ENCODE peak calls at places on chromosomes 6 and 20, in seven cellular contexts. One of them, this sample, is unnamed.

GRCh38 chr6:114085206-114085605 is 114.3 kb upstream of the HDAC2 start:
- DNase-seq in stimulated activated CD4-positive, alpha-beta T cell treated with anti-CD3 and anti-CD28 coated beads, Interleukin-2, amount 100 ng/mL, for 24 hours: no peak
- DNase-seq in iris pigment epithelial cell: peak
- DNase-seq in nucleus accumbens: no peak
- DNase-seq in progenitor cell of endocrine pancreas: no peak
- DNase-seq in psoas muscle: no peak
- DNase-seq in Kasumi-1: no peak
- DNase-seq in this sample: no peak

GRCh38 chr6:166168616-166169548 is 1.2 kb upstream of the TBXT start:
- DNase-seq in Kasumi-1: no peak
- DNase-seq in progenitor cell of endocrine pancreas: no peak
- DNase-seq in iris pigment epithelial cell: no peak
- DNase-seq in nucleus accumbens: no peak
- DNase-seq in psoas muscle: no peak
- DNase-seq in stimulated activated CD4-positive, alpha-beta T cell treated with anti-CD3 and anti-CD28 coated beads, Interleukin-2, amount 100 ng/mL, for 24 hours: no peak
- DNase-seq in this sample: no peak

GRCh38 chr20:36875702-36876472 is at the start of gene TLDC2:
- DNase-seq in stimulated activated CD4-positive, alpha-beta T cell treated with anti-CD3 and anti-CD28 coated beads, Interleukin-2, amount 100 ng/mL, for 24 hours: no peak
- DNase-seq in nucleus accumbens: no peak
- DNase-seq in progenitor cell of endocrine pancreas: no peak
- DNase-seq in psoas muscle: no peak
- DNase-seq in Kasumi-1: no peak
- DNase-seq in iris pigment epithelial cell: no peak
- DNase-seq in this sample: no peak

GRCh38 chr20:31988430-31989015 is 20.6 kb downstream of the XKR7 start:
- DNase-seq in Kasumi-1: no peak
- DNase-seq in psoas muscle: no peak
- DNase-seq in nucleus accumbens: no peak
- DNase-seq in progenitor cell of endocrine pancreas: no peak
- DNase-seq in stimulated activated CD4-positive, alpha-beta T cell treated with anti-CD3 and anti-CD28 coated beads, Interleukin-2, amount 100 ng/mL, for 24 hours: no peak
- DNase-seq in iris pigment epithelial cell: no peak
- DNase-seq in this sample: no peak

GRCh38 chr6:134238960-134239795 is 78.7 kb downstream of the SGK1 start:
- DNase-seq in psoas muscle: no peak
- DNase-seq in nucleus accumbens: no peak
- DNase-seq in stimulated activated CD4-positive, alpha-beta T cell treated with anti-CD3 and anti-CD28 coated beads, Interleukin-2, amount 100 ng/mL, for 24 hours: no peak
- DNase-seq in progenitor cell of endocrine pancreas: no peak
- DNase-seq in iris pigment epithelial cell: no peak
- DNase-seq in Kasumi-1: no peak
- DNase-seq in this sample: no peak

GRCh38 chr6:168735268-168735949 is 294.4 kb downstream of the SMOC2 start:
- DNase-seq in progenitor cell of endocrine pancreas: no peak
- DNase-seq in psoas muscle: no peak
- DNase-seq in stimulated activated CD4-positive, alpha-beta T cell treated with anti-CD3 and anti-CD28 coated beads, Interleukin-2, amount 100 ng/mL, for 24 hours: no peak
- DNase-seq in Kasumi-1: no peak
- DNase-seq in nucleus accumbens: no peak
- DNase-seq in iris pigment epithelial cell: no peak
- DNase-seq in this sample: no peak

GRCh38 chr6:33777716-33778474 is 11.0 kb downstream of the LEMD2 start:
- DNase-seq in iris pigment epithelial cell: no peak
- DNase-seq in nucleus accumbens: no peak
- DNase-seq in progenitor cell of endocrine pancreas: no peak
- DNase-seq in psoas muscle: no peak
- DNase-seq in Kasumi-1: no peak
- DNase-seq in stimulated activated CD4-positive, alpha-beta T cell treated with anti-CD3 and anti-CD28 coated beads, Interleukin-2, amount 100 ng/mL, for 24 hours: no peak
- DNase-seq in this sample: no peak

GRCh38 chr6:11556308-11556707 is 18.8 kb downstream of the TMEM170B start:
- DNase-seq in Kasumi-1: no peak
- DNase-seq in stimulated activated CD4-positive, alpha-beta T cell treated with anti-CD3 and anti-CD28 coated beads, Interleukin-2, amount 100 ng/mL, for 24 hours: no peak
- DNase-seq in nucleus accumbens: no peak
- DNase-seq in iris pigment epithelial cell: no peak
- DNase-seq in progenitor cell of endocrine pancreas: no peak
- DNase-seq in psoas muscle: no peak
- DNase-seq in this sample: no peak

GRCh38 chr6:139490482-139490881 is 116.0 kb upstream of the CITED2 start:
- DNase-seq in psoas muscle: no peak
- DNase-seq in nucleus accumbens: no peak
- DNase-seq in progenitor cell of endocrine pancreas: no peak
- DNase-seq in iris pigment epithelial cell: peak
- DNase-seq in Kasumi-1: no peak
- DNase-seq in stimulated activated CD4-positive, alpha-beta T cell treated with anti-CD3 and anti-CD28 coated beads, Interleukin-2, amount 100 ng/mL, for 24 hours: no peak
- DNase-seq in this sample: no peak

GRCh38 chr20:46402236-46402886 is 4.1 kb downstream of the ELMO2 start:
- DNase-seq in Kasumi-1: no peak
- DNase-seq in progenitor cell of endocrine pancreas: no peak
- DNase-seq in nucleus accumbens: peak
- DNase-seq in stimulated activated CD4-positive, alpha-beta T cell treated with anti-CD3 and anti-CD28 coated beads, Interleukin-2, amount 100 ng/mL, for 24 hours: no peak
- DNase-seq in psoas muscle: no peak
- DNase-seq in iris pigment epithelial cell: no peak
- DNase-seq in this sample: no peak

GRCh38 chr6:116556065-116556464 is 2.5 kb downstream of the CALHM4 start:
- DNase-seq in progenitor cell of endocrine pancreas: no peak
- DNase-seq in stimulated activated CD4-positive, alpha-beta T cell treated with anti-CD3 and anti-CD28 coated beads, Interleukin-2, amount 100 ng/mL, for 24 hours: no peak
- DNase-seq in Kasumi-1: no peak
- DNase-seq in iris pigment epithelial cell: peak
- DNase-seq in psoas muscle: no peak
- DNase-seq in nucleus accumbens: no peak
- DNase-seq in this sample: no peak

GRCh38 chr6:31582230-31582601 is at the start of gene LTB:
- DNase-seq in iris pigment epithelial cell: no peak
- DNase-seq in stimulated activated CD4-positive, alpha-beta T cell treated with anti-CD3 and anti-CD28 coated beads, Interleukin-2, amount 100 ng/mL, for 24 hours: peak
- DNase-seq in nucleus accumbens: no peak
- DNase-seq in psoas muscle: no peak
- DNase-seq in Kasumi-1: no peak
- DNase-seq in progenitor cell of endocrine pancreas: no peak
- DNase-seq in this sample: no peak

GRCh38 chr6:30963641-30964040 is 19.9 kb upstream of the MUC21 start:
- DNase-seq in psoas muscle: no peak
- DNase-seq in nucleus accumbens: no peak
- DNase-seq in stimulated activated CD4-positive, alpha-beta T cell treated with anti-CD3 and anti-CD28 coated beads, Interleukin-2, amount 100 ng/mL, for 24 hours: no peak
- DNase-seq in progenitor cell of endocrine pancreas: no peak
- DNase-seq in Kasumi-1: no peak
- DNase-seq in iris pigment epithelial cell: peak
- DNase-seq in this sample: no peak

GRCh38 chr6:30317913-30318589 is 8.7 kb upstream of the TRIM39 start:
- DNase-seq in iris pigment epithelial cell: no peak
- DNase-seq in Kasumi-1: no peak
- DNase-seq in psoas muscle: no peak
- DNase-seq in progenitor cell of endocrine pancreas: no peak
- DNase-seq in nucleus accumbens: no peak
- DNase-seq in stimulated activated CD4-positive, alpha-beta T cell treated with anti-CD3 and anti-CD28 coated beads, Interleukin-2, amount 100 ng/mL, for 24 hours: no peak
- DNase-seq in this sample: no peak

GRCh38 chr20:6485376-6485775 is 282.1 kb upstream of the BMP2 start:
- DNase-seq in Kasumi-1: no peak
- DNase-seq in nucleus accumbens: no peak
- DNase-seq in progenitor cell of endocrine pancreas: no peak
- DNase-seq in psoas muscle: no peak
- DNase-seq in iris pigment epithelial cell: no peak
- DNase-seq in stimulated activated CD4-positive, alpha-beta T cell treated with anti-CD3 and anti-CD28 coated beads, Interleukin-2, amount 100 ng/mL, for 24 hours: no peak
- DNase-seq in this sample: no peak

GRCh38 chr20:13320702-13321101 is 99.6 kb downstream of the ISM1 start:
- DNase-seq in stimulated activated CD4-positive, alpha-beta T cell treated with anti-CD3 and anti-CD28 coated beads, Interleukin-2, amount 100 ng/mL, for 24 hours: no peak
- DNase-seq in progenitor cell of endocrine pancreas: no peak
- DNase-seq in psoas muscle: no peak
- DNase-seq in iris pigment epithelial cell: no peak
- DNase-seq in Kasumi-1: no peak
- DNase-seq in nucleus accumbens: no peak
- DNase-seq in this sample: no peak

GRCh38 chr6:166588691-166589333 is 2.3 kb upstream of the RAMACL start:
- DNase-seq in psoas muscle: no peak
- DNase-seq in Kasumi-1: peak
- DNase-seq in stimulated activated CD4-positive, alpha-beta T cell treated with anti-CD3 and anti-CD28 coated beads, Interleukin-2, amount 100 ng/mL, for 24 hours: no peak
- DNase-seq in nucleus accumbens: no peak
- DNase-seq in progenitor cell of endocrine pancreas: no peak
- DNase-seq in iris pigment epithelial cell: peak
- DNase-seq in this sample: peak